ENCODE peak calls at places on chromosomes 3 and 15, in five cellular contexts. T, K, E, A and N are unnamed samples.

GRCh38 chr3:40583691-40584090 is 58.9 kb downstream of the ZNF621 start:
- DNase-seq in T (no peak), K (peak), E (no peak), A (no peak), N (no peak)

GRCh38 chr15:64653757-64654156 is 121.6 kb downstream of the RBPMS2 start:
- DNase-seq in T (no peak), K (peak), E (no peak), A (no peak), N (no peak)

GRCh38 chr3:74009961-74010859 is 385.5 kb upstream of the PDZRN3 start:
- DNase-seq in T (no peak), K (no peak), E (no peak), A (no peak), N (no peak)

GRCh38 chr3:65950340-65951326 is 88.1 kb downstream of the MAGI1 start:
- DNase-seq in T (peak), K (no peak), E (no peak), A (no peak), N (no peak)

GRCh38 chr3:196559826-196560225 is 8.5 kb downstream of the WDR53 start:
- DNase-seq in T (no peak), K (no peak), E (no peak), A (no peak), N (no peak)

GRCh38 chr3:66303556-66303955 is 82.8 kb downstream of the SLC25A26 start:
- DNase-seq in T (no peak), K (no peak), E (no peak), A (no peak), N (no peak)

GRCh38 chr15:52651868-52652267 is 27.3 kb downstream of the ATOSA start:
- DNase-seq in T (peak), K (peak), E (peak), A (no peak), N (peak)

GRCh38 chr3:140416686-140417085 is 261.2 kb upstream of the TRIM42 start:
- DNase-seq in T (no peak), K (no peak), E (no peak), A (no peak), N (no peak)

GRCh38 chr3:8482960-8483665 is 18.5 kb upstream of the LMCD1 start:
- DNase-seq in T (no peak), K (peak), E (peak), A (peak), N (no peak)

GRCh38 chr3:176814252-176814651 is 383.0 kb downstream of the TBL1XR1 start:
- DNase-seq in T (peak), K (peak), E (peak), A (no peak), N (peak)

GRCh38 chr3:108301695-108302404 is 5.5 kb downstream of the HHLA2 start:
- DNase-seq in T (no peak), K (no peak), E (no peak), A (no peak), N (no peak)

GRCh38 chr15:65400760-65401606 is 21.8 kb downstream of the IGDCC4 start:
- DNase-seq in T (peak), K (peak), E (peak), A (no peak), N (no peak)

GRCh38 chr15:62378772-62379171 is 213.7 kb upstream of the C2CD4B start:
- DNase-seq in T (no peak), K (no peak), E (no peak), A (no peak), N (no peak)

GRCh38 chr15:58453931-58454793 is 22.4 kb downstream of the LIPC start:
- DNase-seq in T (no peak), K (no peak), E (no peak), A (no peak), N (no peak)

GRCh38 chr15:70299931-70300858 is 202.5 kb upstream of the TLE3 start:
- DNase-seq in T (no peak), K (no peak), E (peak), A (no peak), N (no peak)

GRCh38 chr3:159781867-159782266 is 206.8 kb upstream of the IL12A start:
- DNase-seq in T (no peak), K (no peak), E (peak), A (no peak), N (no peak)

GRCh38 chr3:169347597-169347996 is 315.9 kb downstream of the MECOM start:
- DNase-seq in T (no peak), K (no peak), E (no peak), A (no peak), N (no peak)

GRCh38 chr3:169345662-169346331 is 317.7 kb downstream of the MECOM start:
- DNase-seq in T (no peak), K (no peak), E (no peak), A (no peak), N (no peak)

GRCh38 chr3:169348276-169348675 is 315.2 kb downstream of the MECOM start:
- DNase-seq in T (no peak), K (no peak), E (no peak), A (no peak), N (no peak)

GRCh38 chr3:169350228-169350627 is 313.3 kb downstream of the MECOM start:
- DNase-seq in T (no peak), K (no peak), E (no peak), A (no peak), N (no peak)

GRCh38 chr3:169348981-169349942 is 314.2 kb downstream of the MECOM start:
- DNase-seq in T (no peak), K (peak), E (no peak), A (no peak), N (no peak)
- TF ChIP-seq POLR2AphosphoS5 in T (no peak), K (no peak), E (no peak), A (no peak), N (no peak)

DNA sequence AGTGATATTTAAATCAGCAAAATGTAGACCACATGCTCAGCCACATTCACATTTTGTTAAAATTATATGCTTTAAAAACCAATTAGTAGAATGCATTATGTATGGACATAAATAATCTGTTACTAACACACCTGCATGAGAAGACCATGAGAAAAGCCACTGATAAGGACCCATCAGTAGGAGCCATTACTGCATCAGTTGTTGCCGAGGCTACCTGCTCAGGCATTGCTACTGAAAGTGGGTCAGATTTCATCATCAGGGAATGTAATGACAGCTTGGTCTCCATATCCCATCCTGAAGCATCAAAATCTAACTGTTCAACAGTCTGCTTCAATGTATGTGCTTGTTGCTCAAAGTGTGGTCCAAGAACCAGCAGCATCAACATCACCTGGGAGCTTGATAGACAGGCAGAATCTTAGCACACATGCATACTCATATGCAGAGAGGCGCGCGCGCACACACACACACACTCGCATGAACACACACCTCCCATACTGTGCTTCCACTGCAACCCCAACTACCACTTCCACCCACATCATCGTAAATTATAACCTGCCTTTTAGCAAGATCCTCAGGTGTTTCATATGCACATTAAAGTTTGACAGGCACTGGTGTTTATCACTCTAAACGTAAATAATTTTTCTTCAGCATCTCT is 72.3 kb upstream of the FOXB1 start:
- DNase-seq in T (no peak), K (no peak), E (no peak), A (no peak), N (no peak)
- TF ChIP-seq POLR2AphosphoS5 in T (no peak), K (no peak), E (no peak), A (no peak), N (no peak)

GRCh38 chr3:100150583-100150982 is 36.3 kb upstream of the FILIP1L start:
- DNase-seq in T (no peak), K (no peak), E (no peak), A (no peak), N (no peak)
- TF ChIP-seq POLR2AphosphoS5 in T (no peak), K (no peak), E (peak), A (no peak), N (no peak)

GRCh38 chr15:99139276-99139675 is 34.4 kb downstream of the SYNM start:
- DNase-seq in T (no peak), K (no peak), E (no peak), A (no peak), N (no peak)
- TF ChIP-seq POLR2AphosphoS5 in T (no peak), K (no peak), E (no peak), A (no peak), N (no peak)